ENCODE peak calls at places on chromosomes 16 and 17, in five cellular contexts. T is HCT116, U is A549, V is GM12878, P is K562. K is an unnamed sample.

GRCh38 chr16:50573947-50574751 is 26.0 kb downstream of the NKD1 start:
- DNase-seq in T (no peak), U (no peak), V (no peak), P (no peak), K (no peak)

GRCh38 chr16:49617016-49617569 is 238.8 kb downstream of the ZNF423 start:
- DNase-seq in T (no peak), U (no peak), V (no peak), P (no peak), K (no peak)

GRCh38 chr17:16962804-16963203 is 9.1 kb downstream of the TNFRSF13B start:
- DNase-seq in T (peak), U (peak), V (no peak), P (no peak), K (no peak)

GRCh38 chr16:87550510-87550961 is 51.8 kb upstream of the JPH3 start:
- DNase-seq in T (no peak), U (peak), V (no peak), P (peak), K (no peak)

GRCh38 chr17:72338304-72338703 is 217.5 kb downstream of the SOX9 start:
- DNase-seq in T (no peak), U (no peak), V (no peak), P (no peak), K (no peak)

GRCh38 chr16:77836801-77837200 is 48.4 kb downstream of the VAT1L start:
- DNase-seq in T (no peak), U (no peak), V (no peak), P (no peak), K (no peak)

GRCh38 chr17:11492511-11492910 is 105.8 kb upstream of the DNAH9 start:
- DNase-seq in T (no peak), U (no peak), V (no peak), P (no peak), K (no peak)

GRCh38 chr17:66373944-66374817 is 71.8 kb downstream of the PRKCA start:
- DNase-seq in T (no peak), U (no peak), V (no peak), P (peak), K (no peak)

GRCh38 chr16:11076259-11077018 is 132.1 kb downstream of the CLEC16A start:
- DNase-seq in T (no peak), U (no peak), V (peak), P (peak), K (no peak)

GRCh38 chr17:17535957-17536356 is 39.8 kb upstream of the RASD1 start:
- DNase-seq in T (no peak), U (peak), V (no peak), P (no peak), K (no peak)

GRCh38 chr16:57289391-57290257 is 5.2 kb upstream of the PLLP start:
- DNase-seq in T (no peak), U (no peak), V (no peak), P (no peak), K (no peak)

GRCh38 chr17:83053021-83053778 is 26.2 kb upstream of the METRNL start:
- DNase-seq in T (no peak), U (no peak), V (no peak), P (no peak), K (no peak)

GRCh38 chr17:56596741-56597494 is 3.4 kb downstream of the NOG start:
- DNase-seq in T (no peak), U (no peak), V (no peak), P (no peak), K (no peak)

GRCh38 chr17:82213251-82214011 is 789 bp upstream of the CCDC57 start:
- DNase-seq in T (no peak), U (peak), V (no peak), P (peak), K (peak)

GRCh38 chr17:48555616-48556533 is 11.0 kb upstream of the HOXB2 start:
- DNase-seq in T (no peak), U (peak), V (no peak), P (peak), K (no peak)

GRCh38 chr17:55726440-55726839 is 3.8 kb upstream of the TMEM100 start:
- DNase-seq in T (no peak), U (peak), V (no peak), P (no peak), K (no peak)

GRCh38 chr17:45261577-45262515 is at the start of gene SPATA32:
- DNase-seq in T (no peak), U (no peak), V (no peak), P (no peak), K (no peak)

GRCh38 chr17:57970706-57971105 is 15.5 kb upstream of the CUEDC1 start:
- DNase-seq in T (no peak), U (no peak), V (no peak), P (no peak), K (no peak)

DNA sequence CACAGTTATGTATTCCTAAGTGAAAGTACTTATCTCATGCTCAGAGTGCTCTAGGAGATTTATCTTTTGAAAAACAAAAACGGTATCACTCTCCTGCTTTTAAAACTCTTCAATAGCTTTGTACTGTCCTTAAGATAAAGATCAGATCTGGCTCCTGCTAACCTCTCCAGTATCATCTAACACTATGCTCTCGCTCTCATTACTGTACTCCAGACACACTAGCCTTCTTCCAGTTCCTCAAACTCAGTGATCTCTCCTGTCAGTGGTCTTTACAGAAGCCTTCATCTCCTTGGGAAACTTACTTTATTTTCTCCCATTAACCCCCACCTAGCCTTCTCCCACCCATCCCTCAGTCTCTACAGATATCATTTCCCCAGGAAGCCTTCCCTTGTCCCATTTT is 10.1 kb downstream of the ULK2 start:
- DNase-seq in T (no peak), U (no peak), V (no peak), P (no peak), K (no peak)
- TF ChIP-seq REST in T (no peak), U (no peak), V (no peak), P (no peak), K (no peak)

GRCh38 chr17:27338536-27338985 is 44.6 kb downstream of the WSB1 start:
- DNase-seq in T (no peak), U (no peak), V (peak), P (no peak), K (no peak)

GRCh38 chr17:27332485-27333409 is 38.8 kb downstream of the WSB1 start:
- DNase-seq in T (peak), U (peak), V (peak), P (peak), K (peak)

GRCh38 chr17:27339198-27339835 is 45.4 kb downstream of the WSB1 start:
- DNase-seq in T (no peak), U (no peak), V (peak), P (no peak), K (no peak)

GRCh38 chr17:27333410-27333980 is 39.6 kb downstream of the WSB1 start:
- DNase-seq in T (no peak), U (no peak), V (no peak), P (no peak), K (no peak)

GRCh38 chr17:27336217-27336616 is 42.3 kb downstream of the WSB1 start:
- DNase-seq in T (no peak), U (no peak), V (no peak), P (no peak), K (no peak)
- TF ChIP-seq CEBPB in T (no peak), U (no peak), V (no peak), P (peak), K (no peak)

GRCh38 chr17:65022751-65023421 is 33.7 kb downstream of the GNA13 start:
- DNase-seq in T (peak), U (no peak), V (peak), P (no peak), K (peak)

GRCh38 chr17:65017375-65017774 is 39.2 kb downstream of the GNA13 start:
- DNase-seq in T (no peak), U (no peak), V (no peak), P (no peak), K (peak)

GRCh38 chr17:65022137-65022536 is 34.4 kb downstream of the GNA13 start:
- DNase-seq in T (no peak), U (no peak), V (no peak), P (no peak), K (no peak)

GRCh38 chr17:65018612-65019290 is 37.8 kb downstream of the GNA13 start:
- DNase-seq in T (no peak), U (no peak), V (no peak), P (no peak), K (no peak)

GRCh38 chr17:65020284-65020683 is 36.3 kb downstream of the GNA13 start:
- DNase-seq in T (no peak), U (no peak), V (no peak), P (no peak), K (no peak)
- TF ChIP-seq REST in T (no peak), U (no peak), V (no peak), P (no peak), K (no peak)

DNA sequence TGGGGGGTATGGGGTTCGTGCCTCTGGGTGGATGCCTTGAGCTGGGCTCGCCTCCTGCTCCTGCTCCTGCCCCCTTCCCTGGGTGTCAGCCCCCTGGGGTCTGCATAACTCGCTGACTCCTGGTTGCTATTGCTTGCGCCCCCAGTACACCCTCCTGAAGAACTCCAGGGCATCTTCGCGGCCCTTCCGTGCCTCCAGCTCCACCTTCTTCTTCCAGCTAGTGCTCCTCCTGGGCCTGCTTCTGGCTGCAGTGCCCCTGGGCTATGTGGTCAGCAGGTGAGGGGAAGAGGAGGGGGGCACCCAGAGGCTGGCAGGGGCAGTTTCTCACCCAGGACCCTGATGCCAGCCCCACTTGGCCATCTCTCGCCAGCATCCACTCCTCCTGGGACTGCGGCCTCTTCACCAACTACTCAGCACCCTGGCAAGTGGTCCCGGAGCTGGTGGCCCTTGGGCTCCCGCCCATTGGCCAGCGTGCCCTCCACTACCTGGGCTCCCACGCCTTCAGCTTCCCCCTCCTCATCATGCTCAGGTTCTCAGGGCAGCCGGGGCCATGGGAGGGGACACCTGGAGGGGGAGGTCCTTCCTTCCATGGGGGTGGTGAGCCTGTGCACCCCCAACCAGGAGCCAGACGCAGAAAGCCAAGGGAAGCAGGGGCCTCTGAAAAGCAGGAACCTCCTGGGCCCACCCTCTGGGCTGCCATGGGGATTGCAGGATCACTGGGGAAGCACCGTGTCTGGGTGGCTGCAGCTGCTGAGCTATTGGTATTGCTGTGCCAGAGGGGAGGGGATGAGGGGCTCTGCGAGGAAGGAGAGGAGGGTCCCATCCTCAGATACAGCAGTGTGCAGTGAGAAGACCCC is 7.8 kb upstream of the C17orf99 start:
- DNase-seq in T (no peak), U (no peak), V (no peak), P (no peak), K (no peak)
- TF ChIP-seq CEBPB in T (no peak), U (no peak), V (no peak), P (no peak), K (no peak)

GRCh38 chr17:31132977-31133376 is 38.2 kb downstream of the NF1 start:
- DNase-seq in T (no peak), U (no peak), V (no peak), P (no peak), K (no peak)

GRCh38 chr17:31131299-31131698 is 36.5 kb downstream of the NF1 start:
- DNase-seq in T (no peak), U (no peak), V (no peak), P (no peak), K (no peak)

GRCh38 chr17:31130286-31131224 is 35.8 kb downstream of the NF1 start:
- DNase-seq in T (no peak), U (no peak), V (no peak), P (no peak), K (no peak)

GRCh38 chr17:31126318-31126717 is 31.5 kb downstream of the NF1 start:
- DNase-seq in T (no peak), U (no peak), V (no peak), P (no peak), K (no peak)

DNA sequence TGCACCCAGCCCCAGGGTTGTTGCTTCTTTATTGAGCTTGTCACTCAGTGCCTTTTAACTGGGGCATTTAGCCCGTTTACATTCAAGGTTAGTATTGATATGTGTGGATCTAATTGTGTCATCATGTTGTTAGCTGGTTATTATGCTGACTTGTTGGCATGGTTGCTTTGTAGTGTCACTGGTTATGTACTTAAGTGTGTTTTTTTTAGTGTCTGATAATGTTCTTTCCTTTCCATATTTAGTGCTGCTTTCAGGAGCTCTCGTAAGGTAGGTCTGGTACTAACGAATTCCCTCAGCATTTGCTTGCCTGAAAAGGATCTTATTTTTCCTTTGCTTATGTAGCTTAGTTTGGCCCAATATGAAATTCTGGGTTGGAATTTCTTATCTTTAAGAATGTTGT is 33.5 kb downstream of the NF1 start:
- DNase-seq in T (no peak), U (no peak), V (no peak), P (no peak), K (no peak)
- TF ChIP-seq REST in T (no peak), U (no peak), V (no peak), P (no peak), K (no peak)

DNA sequence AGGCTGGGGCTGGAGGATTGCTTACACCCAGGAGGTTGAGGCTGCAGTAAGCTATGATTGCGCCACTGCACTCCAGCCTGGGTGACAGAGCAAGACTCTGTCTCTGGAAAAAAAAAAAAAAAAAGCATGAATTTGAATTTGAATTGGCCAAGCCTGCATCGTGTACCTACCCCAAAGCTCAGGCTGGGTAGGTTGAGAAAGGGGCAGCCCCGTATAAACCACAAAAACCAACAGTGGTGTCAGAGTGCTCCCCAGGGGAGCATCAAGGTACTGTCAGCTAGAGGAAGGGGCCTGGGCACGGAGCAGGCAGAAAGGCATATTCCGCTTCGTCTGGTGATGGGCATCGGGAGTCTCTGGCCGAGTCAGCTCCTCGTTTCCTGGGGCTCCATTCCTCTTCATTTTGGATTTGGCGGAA is 40.9 kb downstream of the RAP1GAP2 start:
- DNase-seq in T (no peak), U (no peak), V (no peak), P (no peak), K (no peak)
- TF ChIP-seq CEBPB in T (no peak), U (peak), V (no peak), P (no peak), K (no peak)

GRCh38 chr16:28866454-28866804 is 2.8 kb downstream of the SH2B1 start:
- DNase-seq in T (no peak), U (no peak), V (no peak), P (no peak), K (no peak)
- TF ChIP-seq REST in T (no peak), U (no peak), V (no peak), P (no peak), K (no peak)

GRCh38 chr16:23333034-23333579 is 31.0 kb downstream of the SCNN1B start:
- DNase-seq in T (no peak), U (peak), V (no peak), P (no peak), K (no peak)
- TF ChIP-seq CEBPB in T (no peak), U (no peak), V (no peak), P (no peak), K (no peak)

GRCh38 chr16:19316846-19317245 is 31.3 kb downstream of the CLEC19A start:
- DNase-seq in T (no peak), U (no peak), V (no peak), P (no peak), K (no peak)
- TF ChIP-seq REST in T (no peak), U (no peak), V (no peak), P (no peak), K (no peak)

GRCh38 chr17:78263736-78264340 is 32.4 kb downstream of the TMEM235 start:
- DNase-seq in T (no peak), U (no peak), V (no peak), P (no peak), K (no peak)

GRCh38 chr17:78266771-78267170 is 35.3 kb downstream of the TMEM235 start:
- DNase-seq in T (no peak), U (no peak), V (no peak), P (no peak), K (no peak)

GRCh38 chr17:78266231-78266631 is 34.8 kb downstream of the TMEM235 start:
- DNase-seq in T (no peak), U (no peak), V (no peak), P (no peak), K (no peak)

GRCh38 chr17:78265121-78265520 is 33.7 kb downstream of the TMEM235 start:
- DNase-seq in T (no peak), U (no peak), V (no peak), P (no peak), K (no peak)

GRCh38 chr17:78263063-78263735 is 31.8 kb downstream of the TMEM235 start:
- DNase-seq in T (no peak), U (no peak), V (no peak), P (peak), K (peak)
- TF ChIP-seq CEBPB in T (no peak), U (no peak), V (no peak), P (no peak), K (no peak)

K was measured in HepG2.